ENCODE peak calls at places on chromosomes 11 and 22, in five cellular contexts. Z, C, X, P and J are unnamed samples.

GRCh38 chr11:5507586-5508305 is 2.0 kb downstream of the UBQLN3 start:
- DNase-seq in X (no peak), C (no peak), P (no peak), Z (no peak), J (no peak)

GRCh38 chr11:118051611-118052461 is 25.0 kb upstream of the TMPRSS4 start:
- DNase-seq in C (no peak), X (no peak), Z (no peak), P (peak; percentile 23), J (no peak)

GRCh38 chr11:28139848-28140415 is 31.7 kb downstream of the METTL15 start:
- DNase-seq in Z (no peak), P (no peak), X (no peak), C (no peak), J (no peak)

GRCh38 chr11:70871881-70872280 is 380.5 kb downstream of the SHANK2 start:
- DNase-seq in Z (no peak), C (no peak), P (no peak), X (no peak), J (no peak)

GRCh38 chr11:43135966-43136534 is 175.7 kb upstream of the API5 start:
- DNase-seq in C (no peak), X (no peak), Z (no peak), P (peak; percentile 40), J (no peak)

GRCh38 chr11:111726301-111726713 is 39.9 kb downstream of the PPP2R1B start:
- DNase-seq in P (no peak), C (no peak), Z (no peak), X (peak; percentile 66), J (no peak)

GRCh38 chr22:26416670-26417270 is 12.3 kb upstream of the ASPHD2 start:
- DNase-seq in X (no peak), P (no peak), C (no peak), Z (no peak), J (no peak)

GRCh38 chr11:8285796-8286195 is 22.1 kb upstream of the LMO1 start:
- DNase-seq in Z (no peak), C (no peak), X (no peak), P (no peak), J (no peak)

GRCh38 chr11:56848105-56848809 is 99.8 kb upstream of the OR9G4 start:
- DNase-seq in C (no peak), P (no peak), X (no peak), Z (peak; percentile 74), J (no peak)

GRCh38 chr22:19818264-19819208 is 36.1 kb downstream of the GNB1L start:
- DNase-seq in P (no peak), X (no peak), Z (peak; percentile 30), C (no peak), J (no peak)

GRCh38 chr11:72703281-72704008 is 29.2 kb upstream of the PDE2A start:
- DNase-seq in P (no peak), Z (no peak), X (no peak), C (no peak), J (peak; percentile 58)

GRCh38 chr11:76610871-76611475 is 59.6 kb downstream of the LRRC32 start:
- DNase-seq in Z (peak; percentile 84), X (no peak), C (no peak), P (no peak), J (no peak)

GRCh38 chr22:22207845-22208564 is 36.6 kb upstream of the VPREB1 start:
- DNase-seq in C (peak; percentile 69), X (peak; percentile 53), P (peak; percentile 62), Z (peak; percentile 77), J (peak; percentile 97)

GRCh38 chr22:48135641-48136040 is 1373.2 kb downstream of the TBC1D22A start:
- DNase-seq in Z (no peak), C (no peak), X (no peak), P (no peak), J (no peak)

GRCh38 chr22:25114369-25115362 is 85.0 kb upstream of the CRYBB3 start:
- DNase-seq in X (peak; percentile 83), P (no peak), Z (no peak), C (no peak), J (no peak)

GRCh38 chr22:35703861-35704584 is 13.6 kb upstream of the APOL5 start:
- DNase-seq in Z (no peak), P (no peak), X (no peak), C (no peak), J (no peak)

GRCh38 chr11:12198261-12198925 is 88.0 kb downstream of the MICAL2 start:
- DNase-seq in Z (no peak), P (no peak), C (no peak), X (no peak), J (no peak)

GRCh38 chr11:6627762-6628241 is 8.6 kb upstream of the TPP1 start:
- DNase-seq in C (no peak), X (no peak), P (no peak), Z (no peak), J (no peak)

GRCh38 chr11:69510471-69511357 is 29.3 kb downstream of the LINC01488 start:
- DNase-seq in C (no peak), P (no peak), Z (no peak), X (no peak), J (no peak)

GRCh38 chr11:31783264-31783663 is 27.9 kb downstream of the PAX6 start:
- DNase-seq in P (no peak), Z (no peak), X (no peak), C (no peak), J (peak; percentile 6)

GRCh38 chr11:63537293-63538101 is 889 bp downstream of the PLAAT4 start:
- DNase-seq in P (no peak), Z (no peak), C (no peak), X (no peak), J (peak; percentile 7)

GRCh38 chr22:49849161-49850020 is 4.3 kb upstream of the ZBED4 start:
- DNase-seq in C (no peak), P (no peak), X (no peak), Z (peak; percentile 54), J (no peak)

GRCh38 chr22:30452861-30453260 is 19.0 kb downstream of the SEC14L3 start:
- DNase-seq in Z (no peak), C (no peak), X (no peak), P (no peak), J (no peak)

GRCh38 chr11:101336858-101337257 is 207.2 kb upstream of the PGR start:
- DNase-seq in X (no peak), P (no peak), C (no peak), Z (no peak), J (no peak)

GRCh38 chr11:66545701-66546367 is at the start of gene ZDHHC24:
- DNase-seq in C (peak; percentile 90), P (peak; percentile 81), Z (peak; percentile 99), X (peak; percentile 92), J (peak; percentile 97)

GRCh38 chr11:40816976-40817375 is 642.5 kb downstream of the LRRC4C start:
- DNase-seq in P (no peak), X (no peak), C (no peak), Z (no peak), J (no peak)

GRCh38 chr11:121716060-121716459 is 263.3 kb upstream of the SORL1-AS1 start:
- DNase-seq in Z (no peak), P (no peak), X (no peak), C (no peak), J (no peak)

GRCh38 chr11:30855383-30856006 is 269.3 kb upstream of the MPPED2 start:
- DNase-seq in P (no peak), X (peak; percentile 2), Z (peak; percentile 12), C (no peak), J (no peak)

GRCh38 chr11:44189986-44190882 is 94.8 kb downstream of the EXT2 start:
- DNase-seq in C (no peak), Z (no peak), P (no peak), X (no peak), J (no peak)

GRCh38 chr11:116742104-116742503 is 30.7 kb downstream of the BUD13 start:
- DNase-seq in P (no peak), Z (no peak), C (no peak), X (no peak), J (no peak)

DNA sequence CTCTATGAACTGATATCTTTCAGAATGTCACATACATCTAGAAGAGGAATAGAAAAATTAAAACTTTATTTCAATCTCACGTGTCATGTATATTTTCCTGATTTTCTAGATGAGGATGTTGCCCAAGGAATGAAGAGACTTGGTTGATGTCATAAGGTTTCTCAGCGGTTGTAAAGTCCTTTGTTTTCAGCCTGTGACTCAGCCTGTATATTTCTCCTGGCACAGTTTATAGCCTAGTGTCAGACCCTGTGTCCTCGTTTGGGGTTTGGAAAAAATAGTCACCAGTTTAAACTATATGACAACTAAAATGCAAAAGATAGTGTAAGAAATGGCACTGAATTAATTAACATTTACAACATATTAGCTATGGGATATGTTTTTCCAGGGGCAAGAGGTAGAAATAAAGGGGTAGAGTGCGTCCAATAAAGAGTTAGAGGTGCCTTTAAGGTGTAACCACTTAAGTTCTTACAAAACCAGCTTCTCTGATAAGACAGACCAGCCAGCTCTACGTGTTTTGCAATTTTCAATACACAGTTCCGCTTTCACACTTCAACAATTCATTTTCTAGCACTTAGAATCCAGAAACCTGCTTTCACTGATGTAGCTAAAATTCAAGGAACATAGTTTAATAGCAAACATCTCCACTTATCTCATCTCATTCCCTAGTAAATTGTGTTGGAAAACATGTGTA is 1432.6 kb upstream of the TENM4 start:
- DNase-seq in X (no peak), C (no peak), Z (no peak), P (peak; percentile 7), J (no peak)
- TF ChIP-seq ZBTB33 in X (no peak), C (no peak), Z (no peak), P (no peak), J (no peak)

DNA sequence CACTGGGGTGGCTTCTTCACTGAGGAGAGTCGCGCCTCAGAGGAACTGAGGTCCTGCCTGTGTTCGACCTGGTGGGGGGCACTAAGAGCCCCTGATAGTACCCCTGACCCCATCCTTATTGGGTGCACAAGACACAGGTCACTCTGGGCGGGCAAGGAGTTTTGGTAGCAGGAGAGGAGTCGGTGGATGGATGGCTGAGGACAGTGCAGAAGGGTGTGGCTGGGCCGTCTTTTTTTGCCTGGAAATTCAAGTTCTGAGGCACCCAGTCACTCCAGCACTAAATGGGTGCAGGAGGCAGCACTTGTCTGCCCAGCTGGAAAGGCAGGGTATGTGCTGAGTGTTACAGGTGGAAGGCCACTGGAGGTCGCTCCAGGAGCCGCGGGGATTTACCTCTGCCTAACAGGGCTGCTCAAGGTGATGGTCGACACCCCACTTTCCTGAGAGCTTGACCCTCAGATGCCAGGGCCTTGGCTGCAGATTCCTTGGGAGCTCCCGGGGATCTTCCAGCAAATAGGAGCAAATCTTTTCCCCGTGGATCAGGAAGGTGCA is 960 bp downstream of the TSSC4 start:
- DNase-seq in C (no peak), P (no peak), Z (no peak), X (peak; percentile 25), J (no peak)
- TF ChIP-seq CTCF in C (no peak), P (no peak), Z (peak; percentile 25), X (peak; percentile 67), J (peak; percentile 47)

GRCh38 chr22:44574581-44575343 is 76.7 kb upstream of the RTL6 start:
- DNase-seq in P (no peak), X (no peak), Z (peak; percentile 62), C (no peak), J (no peak)

GRCh38 chr22:44578115-44578457 is 80.1 kb upstream of the RTL6 start:
- DNase-seq in X (no peak), Z (no peak), P (no peak), C (no peak), J (no peak)

GRCh38 chr22:44575344-44576268 is 77.6 kb upstream of the RTL6 start:
- DNase-seq in C (no peak), X (no peak), Z (peak; percentile 64), P (no peak), J (no peak)

GRCh38 chr22:44577391-44578114 is 79.5 kb upstream of the RTL6 start:
- DNase-seq in P (no peak), X (no peak), C (no peak), Z (no peak), J (no peak)

GRCh38 chr22:44576311-44577260 is 78.6 kb upstream of the RTL6 start:
- DNase-seq in Z (no peak), C (no peak), P (no peak), X (no peak), J (no peak)
- TF ChIP-seq ZBTB33 in Z (no peak), C (no peak), P (no peak), X (no peak), J (no peak)

GRCh38 chr11:105799263-105799662 is 189.4 kb downstream of the GRIA4 start:
- DNase-seq in Z (no peak), X (no peak), P (no peak), C (no peak), J (no peak)
- TF ChIP-seq CTCF in Z (no peak), X (no peak), P (no peak), C (no peak), J (no peak)